ENCODE peak calls at places on chromosome 1, in ten cellular contexts. I, D, Q, B, Y, N, J, F, T and P are unnamed samples. For H3K4me1, the result is how much of the 10 kb centered on the place peaks cover.

GRCh38 chr1:173297798-173298391 is 90.8 kb upstream of the TNFSF4 start:
- DNase-seq in D (no peak), Q (no peak), J (no peak), T (peak), Y (no peak), I (no peak), B (no peak), F (no peak), N (peak), P (no peak)

GRCh38 chr1:15717418-15718131 is 18.5 kb upstream of the SLC25A34 start:
- DNase-seq in I (no peak), T (no peak), N (peak), D (no peak), Q (no peak), Y (no peak), J (no peak), B (no peak), F (no peak), P (no peak)

GRCh38 chr1:117365350-117366280 is 1.6 kb upstream of the MAN1A2 start:
- DNase-seq in B (no peak), J (peak), Q (peak), D (peak), Y (no peak), T (peak), I (no peak), N (no peak), F (no peak), P (no peak)

GRCh38 chr1:46274224-46275029 is 26.9 kb downstream of the RAD54L start:
- DNase-seq in Y (no peak), Q (no peak), N (no peak), T (no peak), J (no peak), I (no peak), D (peak), B (no peak), F (no peak), P (no peak)

GRCh38 chr1:110309768-110310167 is 29.4 kb upstream of the RBM15 start:
- DNase-seq in T (peak), J (no peak), N (peak), Y (no peak), F (no peak), D (peak), I (no peak), Q (peak), B (no peak), P (no peak)

GRCh38 chr1:54310439-54311328 is 95.5 kb downstream of the SSBP3 start:
- DNase-seq in B (peak), T (peak), Q (peak), Y (peak), I (no peak), D (peak), F (peak), J (no peak), N (peak), P (peak)

GRCh38 chr1:46615735-46616134 is 876 bp downstream of the MOB3C start:
- DNase-seq in J (no peak), D (peak), N (no peak), F (no peak), B (no peak), T (no peak), I (peak), Q (no peak), Y (no peak), P (peak)

GRCh38 chr1:209601809-209602657 is 18.5 kb downstream of the CAMK1G start:
- DNase-seq in J (peak), D (peak), T (peak), N (peak), Q (peak), I (no peak), Y (peak), F (peak), B (no peak), P (peak)

GRCh38 chr1:211517006-211517405 is 25.0 kb upstream of the RD3 start:
- DNase-seq in B (no peak), I (no peak), T (no peak), D (no peak), Y (no peak), N (no peak), J (no peak), F (no peak), Q (no peak), P (peak)

GRCh38 chr1:41718444-41719028 is 200.2 kb downstream of the HIVEP3 start:
- DNase-seq in D (no peak), F (no peak), I (no peak), Y (no peak), B (no peak), N (no peak), Q (no peak), J (no peak), T (no peak), P (no peak)

GRCh38 chr1:97137862-97138514 is 416.4 kb downstream of the PTBP2 start:
- DNase-seq in Y (peak), J (peak), I (no peak), B (no peak), D (peak), T (peak), Q (peak), F (no peak), N (peak), P (peak)

GRCh38 chr1:20383631-20384030 is 93.0 kb downstream of the VWA5B1 start:
- DNase-seq in J (no peak), B (no peak), Q (no peak), N (no peak), Y (no peak), I (no peak), D (no peak), F (no peak), T (no peak), P (peak)
- H3K27ac ChIP-seq in J (no peak), B (no peak), Q (no peak), N (no peak), Y (no peak), I (no peak), D (no peak), F (no peak), T (no peak), P (no peak)

DNA sequence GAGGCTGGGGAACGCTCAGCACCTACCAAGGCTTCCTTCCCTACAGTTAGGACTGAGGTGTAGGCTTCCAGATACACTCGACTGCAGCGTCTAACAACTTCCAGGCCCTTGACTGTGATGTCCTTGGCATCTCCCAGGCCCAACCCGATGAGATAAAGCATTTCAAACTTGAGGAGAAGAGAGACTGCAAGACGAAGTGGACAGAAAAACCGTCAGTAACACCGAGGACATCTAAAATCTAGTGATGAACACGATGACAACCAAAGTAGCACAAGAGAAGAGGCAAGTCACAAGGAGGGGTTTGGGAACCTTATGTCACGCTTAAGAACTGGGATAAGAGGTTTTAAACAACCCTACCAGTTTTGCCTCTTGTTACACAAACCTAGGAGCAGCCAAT is 303 bp downstream of the DPH5 start:
- DNase-seq in J (peak), F (no peak), T (peak), I (no peak), Q (peak), B (no peak), D (peak), Y (peak), N (no peak), P (peak)
- H3K4me3 ChIP-seq in J (peak), F (peak), T (peak), I (peak), Q (peak), B (peak), D (peak), Y (peak), N (peak), P (peak)

DNA sequence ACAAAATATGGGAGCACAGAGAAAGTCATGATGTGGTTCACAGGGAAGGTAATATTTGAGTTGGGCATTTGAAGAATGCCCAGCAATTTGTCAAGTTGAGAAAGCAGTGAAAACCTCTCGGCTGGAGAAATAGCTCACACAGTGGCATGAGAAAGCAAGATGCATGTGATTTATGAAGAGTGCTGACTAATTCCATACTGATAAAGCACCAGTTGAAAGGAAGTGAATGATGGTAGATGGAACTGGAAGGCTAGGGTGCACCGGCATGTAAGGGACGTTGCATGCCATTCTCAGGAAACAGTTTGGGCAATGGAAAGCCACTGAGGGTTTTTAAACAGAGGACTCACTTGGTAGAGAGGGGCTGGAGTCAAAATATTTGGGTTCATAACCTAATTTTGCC is 53.5 kb upstream of the MTF2 start:
- DNase-seq in I (no peak), Y (no peak), B (no peak), Q (no peak), F (no peak), T (peak), N (no peak), J (no peak), D (no peak), P (no peak)
- H3K4me1 ChIP-seq in I (under half), Y (under half), B (under half), Q (under half), F (under half), T (under half), N (under half), J (under half), D (under half), P (under half)

DNA sequence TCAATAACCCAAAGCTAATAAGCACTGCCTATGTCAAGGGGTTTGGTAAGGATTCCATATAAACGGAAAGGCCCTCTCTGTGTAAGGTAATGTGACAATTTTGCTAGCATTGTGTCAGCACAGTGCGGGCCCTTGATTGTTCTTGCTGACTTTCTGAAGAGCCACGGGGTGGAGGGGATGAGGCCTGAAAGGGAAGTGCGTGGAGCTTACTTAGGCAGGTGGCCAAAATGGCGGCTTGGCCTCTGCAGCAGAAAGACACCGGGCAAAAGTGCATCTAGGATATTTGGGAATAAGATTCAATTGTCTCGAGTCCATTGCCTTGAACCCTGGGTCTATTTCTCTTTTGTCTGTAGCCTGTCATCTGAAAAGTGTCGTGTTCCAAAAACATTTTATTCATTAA is 114.3 kb downstream of the TGFB2 start:
- DNase-seq in D (no peak), B (no peak), T (peak), Q (no peak), J (peak), Y (peak), F (no peak), N (peak), I (no peak), P (no peak)
- H3K27ac ChIP-seq in D (peak), B (peak), T (peak), Q (peak), J (peak), Y (peak), F (peak), N (peak), I (no peak), P (peak)

DNA sequence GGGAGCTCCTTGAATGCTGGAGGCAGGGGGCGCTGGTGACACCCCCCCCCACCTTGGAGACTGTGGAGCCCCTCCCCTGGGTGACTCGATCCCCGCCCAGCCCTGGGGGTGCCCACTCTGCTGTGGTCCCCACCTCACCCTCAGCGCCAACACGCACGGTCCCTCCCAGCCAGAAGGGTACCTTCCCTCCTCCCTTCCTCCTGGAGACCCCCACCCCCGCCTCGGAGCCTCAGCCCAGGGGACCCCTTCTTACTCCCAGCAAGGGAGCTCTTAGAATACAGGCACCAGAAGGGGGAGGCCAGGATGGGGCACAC is 5.6 kb downstream of the PLEKHG5 start:
- DNase-seq in I (no peak), T (no peak), N (peak), Q (no peak), B (no peak), J (no peak), Y (no peak), F (no peak), D (no peak), P (no peak)
- H3K4me3 ChIP-seq in I (no peak), T (no peak), N (peak), Q (peak), B (peak), J (no peak), Y (peak), F (peak), D (peak), P (peak)

DNA sequence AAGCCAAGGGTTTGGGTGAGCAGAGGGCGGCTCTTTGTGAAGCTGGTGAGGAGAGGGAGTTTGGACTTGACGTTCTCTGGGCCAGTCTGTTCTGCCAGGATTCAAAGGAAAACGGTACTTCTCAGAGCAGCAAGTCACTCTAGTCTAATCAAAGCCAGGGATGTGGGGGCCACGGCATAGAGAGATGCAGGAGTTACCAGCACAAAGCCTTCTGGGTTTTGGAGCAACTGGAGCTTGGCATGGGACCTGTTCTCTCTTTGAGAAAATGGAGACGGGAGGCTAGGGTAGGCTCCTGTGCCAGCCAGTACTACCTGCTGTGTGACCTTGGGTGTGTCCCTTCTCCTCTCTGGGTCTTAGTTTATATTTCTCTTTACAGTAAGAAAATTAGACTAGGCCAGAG is 2.1 kb downstream of the TXLNA start:
- DNase-seq in F (no peak), Q (no peak), Y (no peak), N (no peak), T (no peak), J (no peak), B (no peak), I (no peak), D (peak), P (no peak)
- H3K4me1 ChIP-seq in F (under half), Q (under half), Y (under half), N (under half), T (under half), J (under half), B (half or more), I (under half), D (under half), P (under half)